ENCODE peak calls at places on chromosomes 2 and 18, in six cellular contexts. One of them, this sample, is unnamed.

GRCh38 chr2:212548459-212548815 is 9.8 kb upstream of the ERBB4 start:
- DNase-seq in MM.1S: no peak
- DNase-seq in GM23248: peak
- DNase-seq in CD4-positive, alpha-beta T cell: no peak
- DNase-seq in lower lobe of right lung: no peak
- DNase-seq in fibroblast of lung: peak
- DNase-seq in this sample: no peak

GRCh38 chr2:177393381-177393780 is 808 bp downstream of the AGPS start:
- DNase-seq in MM.1S: peak
- DNase-seq in GM23248: peak
- DNase-seq in CD4-positive, alpha-beta T cell: no peak
- DNase-seq in lower lobe of right lung: no peak
- DNase-seq in fibroblast of lung: no peak
- DNase-seq in this sample: peak

GRCh38 chr2:140465301-140465700 is 1665.5 kb downstream of the LRP1B start:
- DNase-seq in MM.1S: no peak
- DNase-seq in GM23248: no peak
- DNase-seq in CD4-positive, alpha-beta T cell: no peak
- DNase-seq in lower lobe of right lung: no peak
- DNase-seq in fibroblast of lung: no peak
- DNase-seq in this sample: no peak

GRCh38 chr2:101396352-101396717 is 9.0 kb upstream of the CREG2 start:
- DNase-seq in MM.1S: no peak
- DNase-seq in GM23248: peak
- DNase-seq in CD4-positive, alpha-beta T cell: no peak
- DNase-seq in lower lobe of right lung: no peak
- DNase-seq in fibroblast of lung: peak
- DNase-seq in this sample: no peak

GRCh38 chr2:219171231-219171651 is 1.4 kb upstream of the SLC23A3 start:
- DNase-seq in MM.1S: peak
- DNase-seq in GM23248: peak
- DNase-seq in CD4-positive, alpha-beta T cell: no peak
- DNase-seq in lower lobe of right lung: no peak
- DNase-seq in fibroblast of lung: peak
- DNase-seq in this sample: peak

GRCh38 chr2:17166506-17166905 is 351.7 kb downstream of the RAD51AP2 start:
- DNase-seq in MM.1S: no peak
- DNase-seq in GM23248: peak
- DNase-seq in CD4-positive, alpha-beta T cell: no peak
- DNase-seq in lower lobe of right lung: no peak
- DNase-seq in fibroblast of lung: peak
- DNase-seq in this sample: peak

GRCh38 chr2:128237081-128237534 is 81.6 kb downstream of the HS6ST1 start:
- DNase-seq in MM.1S: no peak
- DNase-seq in GM23248: peak
- DNase-seq in CD4-positive, alpha-beta T cell: no peak
- DNase-seq in lower lobe of right lung: no peak
- DNase-seq in fibroblast of lung: peak
- DNase-seq in this sample: no peak

GRCh38 chr2:38171208-38171858 is 95.4 kb upstream of the CYP1B1 start:
- DNase-seq in MM.1S: no peak
- DNase-seq in GM23248: no peak
- DNase-seq in CD4-positive, alpha-beta T cell: no peak
- DNase-seq in lower lobe of right lung: no peak
- DNase-seq in fibroblast of lung: peak
- DNase-seq in this sample: no peak

GRCh38 chr18:6920099-6920955 is 190.8 kb downstream of the ARHGAP28 start:
- DNase-seq in MM.1S: peak
- DNase-seq in GM23248: peak
- DNase-seq in CD4-positive, alpha-beta T cell: no peak
- DNase-seq in lower lobe of right lung: no peak
- DNase-seq in fibroblast of lung: peak
- DNase-seq in this sample: no peak

GRCh38 chr2:61222567-61222966 is 60.6 kb downstream of the C2orf74 start:
- DNase-seq in MM.1S: no peak
- DNase-seq in GM23248: no peak
- DNase-seq in CD4-positive, alpha-beta T cell: no peak
- DNase-seq in lower lobe of right lung: no peak
- DNase-seq in fibroblast of lung: no peak
- DNase-seq in this sample: no peak

GRCh38 chr2:43224571-43225092 is 1.8 kb downstream of the ZFP36L2 start:
- DNase-seq in MM.1S: peak
- DNase-seq in GM23248: peak
- DNase-seq in CD4-positive, alpha-beta T cell: peak
- DNase-seq in lower lobe of right lung: peak
- DNase-seq in fibroblast of lung: peak
- DNase-seq in this sample: no peak

GRCh38 chr2:58571181-58571852 is 330.2 kb upstream of the FANCL start:
- DNase-seq in MM.1S: peak
- DNase-seq in GM23248: peak
- DNase-seq in CD4-positive, alpha-beta T cell: no peak
- DNase-seq in lower lobe of right lung: no peak
- DNase-seq in fibroblast of lung: peak
- DNase-seq in this sample: peak

GRCh38 chr18:74175658-74176057 is 27.3 kb downstream of the TIMM21 start:
- DNase-seq in MM.1S: no peak
- DNase-seq in GM23248: no peak
- DNase-seq in CD4-positive, alpha-beta T cell: no peak
- DNase-seq in lower lobe of right lung: no peak
- DNase-seq in fibroblast of lung: no peak
- DNase-seq in this sample: no peak

GRCh38 chr2:189661957-189662321 is 680 bp downstream of the ASNSD1 start:
- DNase-seq in MM.1S: no peak
- DNase-seq in GM23248: peak
- DNase-seq in CD4-positive, alpha-beta T cell: no peak
- DNase-seq in lower lobe of right lung: no peak
- DNase-seq in fibroblast of lung: no peak
- DNase-seq in this sample: peak

GRCh38 chr2:71664161-71664560 is 210.8 kb downstream of the DYSF start:
- DNase-seq in MM.1S: no peak
- DNase-seq in GM23248: no peak
- DNase-seq in CD4-positive, alpha-beta T cell: no peak
- DNase-seq in lower lobe of right lung: no peak
- DNase-seq in fibroblast of lung: no peak
- DNase-seq in this sample: no peak

GRCh38 chr2:232699110-232699509 is 2.0 kb downstream of the GIGYF2 start:
- DNase-seq in MM.1S: no peak
- DNase-seq in GM23248: peak
- DNase-seq in CD4-positive, alpha-beta T cell: no peak
- DNase-seq in lower lobe of right lung: no peak
- DNase-seq in fibroblast of lung: no peak
- DNase-seq in this sample: no peak

GRCh38 chr2:168432565-168433186 is 23.4 kb upstream of the CERS6 start:
- DNase-seq in MM.1S: peak
- DNase-seq in GM23248: no peak
- DNase-seq in CD4-positive, alpha-beta T cell: peak
- DNase-seq in lower lobe of right lung: no peak
- DNase-seq in fibroblast of lung: no peak
- DNase-seq in this sample: no peak

GRCh38 chr18:48834421-48835011 is 116.2 kb downstream of the SMAD7 start:
- DNase-seq in MM.1S: peak
- DNase-seq in GM23248: peak
- DNase-seq in CD4-positive, alpha-beta T cell: peak
- DNase-seq in lower lobe of right lung: peak
- DNase-seq in fibroblast of lung: peak
- DNase-seq in this sample: peak

GRCh38 chr2:33680906-33681305 is 81.8 kb upstream of the FAM98A start:
- DNase-seq in MM.1S: no peak
- DNase-seq in GM23248: no peak
- DNase-seq in CD4-positive, alpha-beta T cell: no peak
- DNase-seq in lower lobe of right lung: no peak
- DNase-seq in fibroblast of lung: no peak
- DNase-seq in this sample: no peak

DNA sequence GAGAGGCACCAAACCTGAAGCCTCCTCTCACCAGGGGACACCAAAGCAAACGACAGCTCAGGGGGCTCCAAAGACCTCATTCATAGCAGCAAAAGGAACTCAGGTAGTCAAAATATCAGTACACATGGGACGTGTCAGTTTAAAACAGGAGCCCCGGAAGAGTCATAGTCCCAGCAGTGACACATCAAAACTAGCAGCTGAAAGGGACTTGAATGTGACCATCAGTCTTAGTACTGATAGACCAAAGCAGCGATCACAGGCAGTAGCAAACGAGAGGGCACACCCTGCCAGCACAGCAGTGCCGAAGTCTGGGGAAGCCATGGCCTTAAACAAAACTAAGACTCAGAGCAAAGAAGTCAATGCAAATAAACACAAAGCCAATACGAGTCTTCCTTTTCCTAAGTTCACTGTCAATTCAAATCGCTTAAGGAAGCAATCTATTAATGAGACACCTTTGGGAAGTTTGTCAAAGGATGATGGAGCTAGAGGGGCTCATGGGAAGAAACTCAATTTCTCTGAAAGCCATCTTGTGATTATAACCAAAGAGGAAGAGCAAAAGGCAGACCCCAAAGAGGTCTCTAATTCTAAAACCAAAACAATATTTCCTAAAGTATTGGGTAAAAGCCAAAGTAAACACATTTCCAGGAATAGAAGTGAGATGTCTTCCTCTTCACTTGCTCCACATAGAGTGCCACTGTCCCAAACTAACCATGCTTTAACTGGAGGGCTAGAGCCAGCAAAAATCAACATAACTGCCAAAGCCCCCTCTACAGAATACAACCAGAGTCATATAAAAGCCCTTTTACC is 1.2 kb downstream of the GALNT5 start:
- DNase-seq in MM.1S: no peak
- DNase-seq in GM23248: peak
- DNase-seq in CD4-positive, alpha-beta T cell: no peak
- DNase-seq in lower lobe of right lung: no peak
- DNase-seq in fibroblast of lung: no peak
- DNase-seq in this sample: no peak
- H3K27ac ChIP-seq in MM.1S: no peak
- H3K27ac ChIP-seq in GM23248: peak
- H3K27ac ChIP-seq in CD4-positive, alpha-beta T cell: no peak
- H3K27ac ChIP-seq in lower lobe of right lung: peak
- H3K27ac ChIP-seq in fibroblast of lung: peak
- H3K27ac ChIP-seq in this sample: no peak

GRCh38 chr2:152411154-152411553 is 76.2 kb downstream of the FMNL2 start:
- DNase-seq in MM.1S: no peak
- DNase-seq in GM23248: no peak
- DNase-seq in CD4-positive, alpha-beta T cell: no peak
- DNase-seq in lower lobe of right lung: no peak
- DNase-seq in fibroblast of lung: no peak
- DNase-seq in this sample: no peak

GRCh38 chr2:152418688-152419087 is 83.7 kb downstream of the FMNL2 start:
- DNase-seq in MM.1S: peak
- DNase-seq in GM23248: peak
- DNase-seq in CD4-positive, alpha-beta T cell: no peak
- DNase-seq in lower lobe of right lung: no peak
- DNase-seq in fibroblast of lung: peak
- DNase-seq in this sample: no peak

GRCh38 chr2:152413228-152414030 is 78.5 kb downstream of the FMNL2 start:
- DNase-seq in MM.1S: no peak
- DNase-seq in GM23248: no peak
- DNase-seq in CD4-positive, alpha-beta T cell: no peak
- DNase-seq in lower lobe of right lung: no peak
- DNase-seq in fibroblast of lung: no peak
- DNase-seq in this sample: no peak

GRCh38 chr2:152415811-152416210 is 80.8 kb downstream of the FMNL2 start:
- DNase-seq in MM.1S: no peak
- DNase-seq in GM23248: peak
- DNase-seq in CD4-positive, alpha-beta T cell: no peak
- DNase-seq in lower lobe of right lung: no peak
- DNase-seq in fibroblast of lung: no peak
- DNase-seq in this sample: no peak

DNA sequence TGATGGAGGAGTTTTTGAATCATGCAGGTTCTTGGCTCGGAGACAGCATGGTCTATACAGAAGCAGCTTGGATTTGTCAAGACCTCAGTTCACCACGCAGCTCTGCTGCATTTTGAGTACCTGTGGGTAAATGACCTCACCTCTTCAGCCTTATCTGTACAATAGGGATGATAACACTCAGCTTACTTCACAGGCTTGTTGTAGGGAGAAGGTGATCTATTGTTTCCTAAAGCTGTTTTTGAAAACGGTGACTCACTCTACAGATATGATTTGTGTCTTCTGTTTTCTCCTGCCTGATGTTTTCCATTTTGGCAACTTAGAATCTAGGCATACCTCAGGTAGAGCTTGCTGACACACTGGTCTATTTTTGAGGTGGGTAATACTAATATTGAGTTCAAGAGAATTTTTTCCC is 80.3 kb downstream of the FMNL2 start:
- DNase-seq in MM.1S: no peak
- DNase-seq in GM23248: peak
- DNase-seq in CD4-positive, alpha-beta T cell: no peak
- DNase-seq in lower lobe of right lung: no peak
- DNase-seq in fibroblast of lung: no peak
- DNase-seq in this sample: no peak
- H3K27ac ChIP-seq in MM.1S: no peak
- H3K27ac ChIP-seq in GM23248: no peak
- H3K27ac ChIP-seq in CD4-positive, alpha-beta T cell: no peak
- H3K27ac ChIP-seq in lower lobe of right lung: no peak
- H3K27ac ChIP-seq in fibroblast of lung: no peak
- H3K27ac ChIP-seq in this sample: no peak

GRCh38 chr18:42901161-42901560 is 214.3 kb downstream of the RIT2 start:
- DNase-seq in MM.1S: no peak
- DNase-seq in GM23248: no peak
- DNase-seq in CD4-positive, alpha-beta T cell: no peak
- DNase-seq in lower lobe of right lung: no peak
- DNase-seq in fibroblast of lung: no peak
- DNase-seq in this sample: no peak
- H3K27ac ChIP-seq in MM.1S: no peak
- H3K27ac ChIP-seq in GM23248: no peak
- H3K27ac ChIP-seq in CD4-positive, alpha-beta T cell: no peak
- H3K27ac ChIP-seq in lower lobe of right lung: no peak
- H3K27ac ChIP-seq in fibroblast of lung: no peak
- H3K27ac ChIP-seq in this sample: no peak

GRCh38 chr2:114543106-114543806 is 100.8 kb downstream of the DPP10 start:
- DNase-seq in MM.1S: no peak
- DNase-seq in GM23248: peak
- DNase-seq in CD4-positive, alpha-beta T cell: no peak
- DNase-seq in lower lobe of right lung: no peak
- DNase-seq in fibroblast of lung: peak
- DNase-seq in this sample: no peak

GRCh38 chr2:114545052-114545451 is 102.6 kb downstream of the DPP10 start:
- DNase-seq in MM.1S: no peak
- DNase-seq in GM23248: no peak
- DNase-seq in CD4-positive, alpha-beta T cell: no peak
- DNase-seq in lower lobe of right lung: no peak
- DNase-seq in fibroblast of lung: no peak
- DNase-seq in this sample: no peak

GRCh38 chr2:114550364-114550763 is 107.9 kb downstream of the DPP10 start:
- DNase-seq in MM.1S: no peak
- DNase-seq in GM23248: no peak
- DNase-seq in CD4-positive, alpha-beta T cell: no peak
- DNase-seq in lower lobe of right lung: no peak
- DNase-seq in fibroblast of lung: no peak
- DNase-seq in this sample: no peak

GRCh38 chr2:114548151-114548550 is 105.7 kb downstream of the DPP10 start:
- DNase-seq in MM.1S: no peak
- DNase-seq in GM23248: no peak
- DNase-seq in CD4-positive, alpha-beta T cell: no peak
- DNase-seq in lower lobe of right lung: no peak
- DNase-seq in fibroblast of lung: no peak
- DNase-seq in this sample: no peak

GRCh38 chr2:114546511-114546910 is 104.1 kb downstream of the DPP10 start:
- DNase-seq in MM.1S: no peak
- DNase-seq in GM23248: no peak
- DNase-seq in CD4-positive, alpha-beta T cell: no peak
- DNase-seq in lower lobe of right lung: no peak
- DNase-seq in fibroblast of lung: no peak
- DNase-seq in this sample: no peak
- H3K27ac ChIP-seq in MM.1S: no peak
- H3K27ac ChIP-seq in GM23248: no peak
- H3K27ac ChIP-seq in CD4-positive, alpha-beta T cell: no peak
- H3K27ac ChIP-seq in lower lobe of right lung: no peak
- H3K27ac ChIP-seq in fibroblast of lung: no peak
- H3K27ac ChIP-seq in this sample: no peak